ENCODE peak calls at places on chromosomes 4 and X, in nine cellular contexts. X is activated naive CD8-positive, alpha-beta T cell treated with anti-CD3 and anti-CD28 coated beads, Interleukin-2, amount 50 U/mL, for 24 hours; C is head of caudate nucleus; U is AG10803; Q is breast epithelium; Z is cardiac fibroblast; K is BJ; B is activated naive CD4-positive, alpha-beta T cell treated with anti-CD3 and anti-CD28 coated beads for 36 hours; Y is substantia nigra. D is an unnamed sample.

GRCh38 chr4:153432971-153433752 is 33.0 kb upstream of the TMEM131L start:
- DNase-seq in Q (peak), C (peak), B (peak), X (peak), K (no peak), Y (peak), Z (peak), U (peak), D (no peak)

GRCh38 chrX:13159886-13160285 is 115.5 kb upstream of the FAM9C start:
- DNase-seq in Z (no peak), C (no peak), U (peak), Y (no peak), Q (no peak), X (no peak), B (no peak), K (no peak), D (no peak)

GRCh38 chr4:114782842-114783595 is 184.4 kb downstream of the UGT8 start:
- DNase-seq in X (no peak), Z (no peak), U (no peak), B (no peak), Q (no peak), C (no peak), K (no peak), Y (no peak), D (no peak)

GRCh38 chr4:182643801-182644311 is 273.3 kb downstream of the DCTD start:
- DNase-seq in Q (no peak), Z (peak), Y (no peak), X (no peak), C (no peak), U (peak), B (no peak), K (peak), D (peak)

GRCh38 chr4:76765473-76766183 is 132.3 kb downstream of the SOWAHB start:
- DNase-seq in Z (no peak), Y (no peak), K (peak), B (no peak), C (no peak), Q (no peak), U (peak), X (no peak), D (no peak)

GRCh38 chr4:80252427-80252826 is 14.0 kb upstream of the FGF5 start:
- DNase-seq in Z (no peak), U (no peak), C (no peak), B (no peak), Q (no peak), X (no peak), Y (no peak), K (no peak), D (no peak)

GRCh38 chr4:17647927-17648326 is 33.5 kb downstream of the MED28 start:
- DNase-seq in K (no peak), X (no peak), Z (no peak), Q (no peak), C (no peak), B (no peak), U (no peak), Y (no peak), D (no peak)

GRCh38 chr4:142367326-142368188 is 478.5 kb downstream of the INPP4B start:
- DNase-seq in Z (peak), B (no peak), U (no peak), K (no peak), Y (no peak), C (no peak), Q (no peak), X (no peak), D (no peak)

GRCh38 chrX:11434607-11435006 is 141.4 kb downstream of the AMELX start:
- DNase-seq in Y (no peak), C (no peak), Z (no peak), U (peak), X (no peak), B (no peak), Q (no peak), K (no peak), D (no peak)

GRCh38 chr4:54440394-54441223 is 211.5 kb downstream of the PDGFRA start:
- DNase-seq in C (peak), U (peak), Z (peak), X (no peak), Y (peak), B (peak), K (no peak), Q (no peak), D (no peak)

GRCh38 chrX:128975716-128976115 is 547.6 kb downstream of the SMARCA1 start:
- DNase-seq in K (no peak), B (peak), C (peak), X (peak), Q (no peak), Y (peak), Z (peak), U (no peak), D (no peak)

GRCh38 chr4:143728171-143728570 is 27.7 kb upstream of the FREM3 start:
- DNase-seq in C (no peak), B (no peak), Z (peak), X (no peak), Y (no peak), K (peak), U (peak), Q (no peak), D (peak)

GRCh38 chr4:8849266-8850073 is 22.2 kb downstream of the HMX1 start:
- DNase-seq in Z (no peak), K (no peak), Y (no peak), B (no peak), C (no peak), Q (no peak), X (no peak), U (no peak), D (no peak)

GRCh38 chrX:23616361-23616760 is 50.9 kb upstream of the PRDX4 start:
- DNase-seq in Z (peak), B (no peak), Q (no peak), Y (no peak), X (no peak), U (peak), C (peak), K (no peak), D (no peak)

GRCh38 chrX:283115-283845 is 2.1 kb downstream of the PLCXD1 start:
- DNase-seq in Y (no peak), B (peak), K (no peak), Z (peak), U (peak), X (peak), C (peak), Q (peak), D (no peak)

GRCh38 chr4:2925931-2926860 is 37.0 kb downstream of the NOP14 start:
- DNase-seq in K (no peak), B (no peak), U (no peak), Q (no peak), Y (no peak), X (no peak), C (no peak), Z (no peak), D (no peak)

GRCh38 chr4:182680196-182680771 is 236.9 kb downstream of the DCTD start:
- DNase-seq in Q (no peak), U (no peak), B (no peak), C (peak), Z (no peak), K (no peak), X (no peak), Y (peak), D (no peak)

GRCh38 chr4:150816491-150816890 is 198.6 kb downstream of the LRBA start:
- DNase-seq in Y (no peak), U (no peak), K (no peak), C (no peak), Q (no peak), X (no peak), B (no peak), Z (peak), D (no peak)

GRCh38 chr4:176584031-176584430 is 208.7 kb downstream of the VEGFC start:
- DNase-seq in K (no peak), X (no peak), Z (no peak), U (peak), B (no peak), C (no peak), Q (no peak), Y (no peak), D (peak)

GRCh38 chrX:149493567-149494562 is 11.2 kb downstream of the IDS start:
- DNase-seq in Y (no peak), K (no peak), Z (no peak), X (no peak), C (no peak), B (no peak), Q (no peak), U (no peak), D (no peak)

GRCh38 chr4:79273918-79274317 is 51.9 kb downstream of the NAA11 start:
- DNase-seq in Y (no peak), X (no peak), C (no peak), Z (no peak), Q (no peak), U (no peak), B (no peak), K (no peak), D (no peak)

GRCh38 chr4:147736458-147736857 is 4.6 kb downstream of the ARHGAP10 start:
- DNase-seq in Y (no peak), Z (peak), X (no peak), B (no peak), U (peak), C (no peak), Q (no peak), K (no peak), D (peak)

GRCh38 chr4:17771284-17771908 is 10.0 kb downstream of the FAM184B start:
- DNase-seq in C (no peak), B (no peak), U (no peak), Z (no peak), K (no peak), Q (peak), X (no peak), Y (no peak), D (no peak)

GRCh38 chr4:26362745-26363439 is 42.1 kb downstream of the RBPJ start:
- DNase-seq in Y (no peak), Z (no peak), U (peak), B (no peak), C (no peak), K (no peak), X (no peak), Q (no peak), D (no peak)

GRCh38 chr4:12949719-12950118 is 534.4 kb downstream of the RAB28 start:
- DNase-seq in Z (no peak), Q (no peak), B (no peak), Y (no peak), C (no peak), K (no peak), U (no peak), X (no peak), D (no peak)

GRCh38 chr4:174248407-174248806 is 35.1 kb downstream of the FBXO8 start:
- DNase-seq in C (no peak), X (no peak), K (no peak), Q (no peak), B (no peak), U (no peak), Y (no peak), Z (no peak), D (no peak)

GRCh38 chr4:145234086-145234694 is 53.8 kb upstream of the OTUD4 start:
- DNase-seq in Y (peak), X (peak), K (no peak), C (peak), Q (no peak), U (peak), B (peak), Z (peak), D (no peak)